ENCODE peak calls at places on chromosomes 2 and 18, in five cellular contexts. M, V, O, W and X are unnamed samples.

GRCh38 chr2:98883780-98884211 is 52.2 kb downstream of the CRACDL start:
- DNase-seq in M (no peak), V (no peak), O (no peak), W (no peak), X (no peak)

GRCh38 chr18:47254341-47254939 is 3.0 kb upstream of the SKOR2 start:
- DNase-seq in M (peak), V (peak), O (no peak), W (peak), X (peak)

GRCh38 chr2:46888421-46888952 is 27.1 kb downstream of the MCFD2 start:
- DNase-seq in M (no peak), V (no peak), O (no peak), W (no peak), X (no peak)

GRCh38 chr2:165120740-165121467 is 82.9 kb downstream of the SCN3A start:
- DNase-seq in M (no peak), V (no peak), O (no peak), W (no peak), X (no peak)

GRCh38 chr2:3628800-3629199 is 29.2 kb upstream of the ALLC start:
- DNase-seq in M (no peak), V (peak), O (no peak), W (no peak), X (peak)

GRCh38 chr18:57062841-57063240 is 84.0 kb upstream of the BOD1L2 start:
- DNase-seq in M (no peak), V (no peak), O (no peak), W (no peak), X (no peak)

GRCh38 chr18:74598350-74599001 is 806 bp downstream of the ZNF407 start:
- DNase-seq in M (peak), V (peak), O (no peak), W (peak), X (peak)

GRCh38 chr2:218883491-218884490 is 3.1 kb downstream of the WNT10A start:
- DNase-seq in M (no peak), V (no peak), O (no peak), W (no peak), X (no peak)

GRCh38 chr2:15158117-15158516 is 403.0 kb downstream of the NBAS start:
- DNase-seq in M (no peak), V (no peak), O (no peak), W (no peak), X (no peak)

GRCh38 chr18:5417342-5417741 is 121.8 kb upstream of the ZBTB14 start:
- DNase-seq in M (no peak), V (peak), O (no peak), W (peak), X (peak)

GRCh38 chr2:144325086-144325485 is 194.8 kb downstream of the ZEB2 start:
- DNase-seq in M (peak), V (no peak), O (no peak), W (no peak), X (peak)

GRCh38 chr18:50748243-50749229 is 71.3 kb downstream of the MRO start:
- DNase-seq in M (no peak), V (no peak), O (no peak), W (no peak), X (peak)

GRCh38 chr2:233830111-233830760 is 24.1 kb downstream of the HJURP start:
- DNase-seq in M (no peak), V (no peak), O (no peak), W (no peak), X (no peak)

GRCh38 chr18:22734812-22735627 is 198.1 kb upstream of the RBBP8 start:
- DNase-seq in M (no peak), V (peak), O (peak), W (peak), X (peak)

GRCh38 chr2:39851691-39852110 is 72.6 kb upstream of the THUMPD2 start:
- DNase-seq in M (peak), V (peak), O (peak), W (peak), X (peak)

GRCh38 chr18:24086082-24086481 is 52.8 kb upstream of the CABYR start:
- DNase-seq in M (peak), V (no peak), O (no peak), W (no peak), X (no peak)

GRCh38 chr2:157875720-157876065 is 437 bp downstream of the ACVR1 start:
- DNase-seq in M (peak), V (no peak), O (no peak), W (no peak), X (peak)

GRCh38 chr2:100752628-100753333 is 67.2 kb upstream of the NPAS2 start:
- DNase-seq in M (peak), V (peak), O (peak), W (peak), X (peak)

GRCh38 chr2:174979996-174980395 is 25.2 kb downstream of the CHN1 start:
- DNase-seq in M (no peak), V (peak), O (no peak), W (no peak), X (no peak)

GRCh38 chr2:209367091-209367747 is 56.6 kb upstream of the MAP2 start:
- DNase-seq in M (peak), V (no peak), O (no peak), W (peak), X (peak)

GRCh38 chr18:74994502-74995403 is 214.2 kb downstream of the PTGR3 start:
- DNase-seq in M (peak), V (peak), O (no peak), W (no peak), X (peak)

GRCh38 chr2:224892574-224893204 is 149.6 kb downstream of the DOCK10 start:
- DNase-seq in M (no peak), V (no peak), O (no peak), W (no peak), X (no peak)

GRCh38 chr2:144596074-144596871 is 76.4 kb upstream of the ZEB2 start:
- DNase-seq in M (peak), V (peak), O (no peak), W (peak), X (peak)

GRCh38 chr2:142254057-142254456 is 123.2 kb upstream of the LRP1B start:
- DNase-seq in M (no peak), V (no peak), O (no peak), W (no peak), X (no peak)

GRCh38 chr2:135169900-135170753 is 118.0 kb downstream of the RAB3GAP1 start:
- DNase-seq in M (no peak), V (no peak), O (no peak), W (no peak), X (no peak)

GRCh38 chr18:69968073-69968472 is 20.4 kb upstream of the CD226 start:
- DNase-seq in M (no peak), V (no peak), O (no peak), W (no peak), X (no peak)

GRCh38 chr2:172556284-172557033 is 569 bp downstream of the PDK1 start:
- DNase-seq in M (peak), V (peak), O (peak), W (peak), X (peak)

GRCh38 chr18:63253018-63253417 is 66.6 kb downstream of the BCL2 start:
- DNase-seq in M (no peak), V (no peak), O (no peak), W (no peak), X (no peak)

GRCh38 chr2:216943109-216943508 is 83.2 kb upstream of the TNP1 start:
- DNase-seq in M (no peak), V (no peak), O (no peak), W (no peak), X (no peak)

GRCh38 chr2:176213406-176213805 is 24.9 kb downstream of the HOXD1 start:
- DNase-seq in M (no peak), V (no peak), O (no peak), W (no peak), X (no peak)

GRCh38 chr2:17262854-17263253 is 255.4 kb downstream of the RAD51AP2 start:
- DNase-seq in M (no peak), V (no peak), O (no peak), W (no peak), X (no peak)

GRCh38 chr2:113240915-113241911 is 37.5 kb downstream of the PAX8 start:
- DNase-seq in M (peak), V (peak), O (peak), W (peak), X (peak)

GRCh38 chr2:42328148-42328833 is 32.7 kb downstream of the COX7A2L start:
- DNase-seq in M (peak), V (peak), O (peak), W (peak), X (peak)

GRCh38 chr18:78998350-78999055 is 18.9 kb downstream of the SALL3 start:
- DNase-seq in M (peak), V (no peak), O (no peak), W (no peak), X (no peak)

GRCh38 chr18:76384861-76385680 is 110.0 kb downstream of the ZNF516 start:
- DNase-seq in M (no peak), V (no peak), O (no peak), W (no peak), X (no peak)

GRCh38 chr2:98509542-98510321 is 65.1 kb downstream of the INPP4A start:
- DNase-seq in M (no peak), V (no peak), O (no peak), W (no peak), X (no peak)

DNA sequence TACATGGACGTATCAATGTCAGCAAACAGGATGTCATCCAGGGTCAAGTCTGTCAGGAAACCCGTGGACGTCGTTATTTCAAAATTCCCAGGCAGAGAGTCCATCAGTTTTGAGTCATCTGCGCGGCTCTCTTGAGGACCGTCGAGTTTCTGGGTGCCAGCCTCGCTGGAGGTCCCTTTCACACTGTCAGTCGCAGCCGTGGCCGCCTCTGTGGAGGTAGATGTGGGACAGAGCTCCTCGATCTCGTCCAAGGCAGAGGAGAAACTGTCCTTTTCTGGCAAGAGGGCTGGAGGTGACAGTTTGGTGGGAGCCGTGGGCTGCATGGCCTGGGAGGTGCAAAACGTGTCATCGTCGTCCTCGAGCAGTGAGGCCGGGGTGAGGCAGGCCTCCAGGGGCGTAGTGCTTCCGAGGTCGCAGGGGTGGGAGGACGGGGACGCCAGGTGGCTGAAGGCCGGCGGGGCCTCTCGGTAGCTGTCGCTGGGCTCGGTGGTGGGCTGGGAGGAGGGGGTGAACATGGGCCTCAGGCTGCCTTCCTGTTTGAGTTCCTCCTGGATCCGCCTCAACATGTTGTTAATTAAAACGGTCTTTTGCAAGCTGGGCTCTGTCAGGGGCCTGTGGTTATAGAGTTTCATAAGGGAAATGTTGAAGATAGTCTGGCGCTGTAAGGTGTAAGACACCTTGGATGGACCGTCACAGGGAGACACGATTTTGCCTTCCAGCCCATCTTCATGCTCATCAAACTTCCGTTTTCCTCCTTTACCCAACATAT is 17.4 kb downstream of the SERTAD2 start:
- DNase-seq in M (no peak), V (no peak), O (no peak), W (no peak), X (no peak)
- H3K4me3 ChIP-seq in M (no peak), V (no peak), O (no peak), W (no peak), X (no peak)

GRCh38 chr2:118065927-118066326 is 22.3 kb upstream of the INSIG2 start:
- DNase-seq in M (no peak), V (no peak), O (no peak), W (no peak), X (no peak)
- H3K4me3 ChIP-seq in M (no peak), V (no peak), O (no peak), W (no peak), X (no peak)

GRCh38 chr2:227406177-227407031 is 18.7 kb upstream of the SCYGR1 start:
- DNase-seq in M (peak), V (peak), O (peak), W (peak), X (peak)
- H3K4me3 ChIP-seq in M (no peak), V (no peak), O (no peak), W (no peak), X (no peak)

DNA sequence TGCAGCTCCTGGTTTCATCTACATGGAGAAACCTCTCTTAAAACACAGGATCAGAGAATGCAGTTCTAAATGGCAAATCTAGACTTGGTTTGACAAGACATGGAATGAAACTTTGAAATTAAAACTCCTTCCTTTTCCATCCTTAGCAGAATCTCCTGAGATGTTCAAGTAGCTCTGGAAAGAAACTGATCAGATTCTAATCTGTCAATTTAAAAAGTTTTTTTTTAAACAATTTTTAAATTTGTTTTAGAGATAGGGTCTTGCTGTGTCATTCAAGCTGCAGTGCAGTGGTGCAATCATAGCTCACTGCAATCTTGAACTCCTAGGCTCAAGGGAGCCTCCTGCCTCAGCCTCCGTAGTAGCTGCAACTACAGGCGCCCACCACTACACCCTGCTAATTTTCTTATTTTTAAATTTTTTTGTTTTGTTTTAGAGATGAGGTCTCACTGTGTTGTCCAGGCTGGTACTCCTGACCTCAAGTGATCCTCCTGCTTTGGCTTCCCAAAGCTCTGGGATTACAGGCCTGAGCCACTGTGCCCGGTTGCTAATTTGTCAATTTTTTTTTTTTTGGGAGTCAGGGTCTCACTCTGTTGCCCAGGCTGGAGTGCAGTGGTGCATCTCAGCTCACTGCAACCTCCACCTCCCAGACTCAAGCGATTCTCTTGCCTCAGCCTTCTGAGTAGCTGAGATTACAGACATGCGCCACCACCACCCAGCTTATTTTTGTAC is 216.7 kb downstream of the TGIF1 start:
- DNase-seq in M (no peak), V (no peak), O (no peak), W (no peak), X (no peak)
- H3K4me3 ChIP-seq in M (no peak), V (no peak), O (no peak), W (no peak), X (no peak)

GRCh38 chr2:191402966-191403565 is 157.9 kb downstream of the MYO1B start:
- DNase-seq in M (no peak), V (no peak), O (no peak), W (no peak), X (no peak)

GRCh38 chr2:191404568-191404991 is 159.4 kb downstream of the MYO1B start:
- DNase-seq in M (peak), V (peak), O (no peak), W (peak), X (peak)

GRCh38 chr2:191396794-191397193 is 151.6 kb downstream of the MYO1B start:
- DNase-seq in M (no peak), V (no peak), O (no peak), W (no peak), X (no peak)

DNA sequence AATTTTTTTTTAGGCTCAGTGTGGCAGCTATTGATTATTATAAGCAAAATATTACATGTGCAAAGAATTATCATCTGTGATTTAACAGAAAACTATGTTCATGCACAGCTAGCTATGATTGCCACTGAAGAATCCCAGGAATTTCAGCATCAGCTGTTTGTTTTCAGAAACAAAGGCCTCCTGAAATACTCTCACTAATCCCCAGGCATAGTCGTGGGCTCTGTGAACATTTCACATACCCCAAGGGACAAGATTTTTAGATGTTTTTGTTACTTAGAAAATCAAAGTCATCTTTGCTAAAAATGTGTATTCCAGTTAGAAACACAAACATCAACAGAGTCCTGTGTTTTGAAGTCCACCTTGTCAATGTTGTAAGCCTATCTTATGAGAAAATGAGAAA is 156.1 kb downstream of the MYO1B start:
- DNase-seq in M (peak), V (peak), O (peak), W (peak), X (peak)
- H3K4me3 ChIP-seq in M (no peak), V (no peak), O (no peak), W (no peak), X (no peak)

GRCh38 chr2:201777869-201778268 is 2.9 kb downstream of the ALS2 start:
- DNase-seq in M (no peak), V (no peak), O (no peak), W (no peak), X (no peak)
- H3K4me3 ChIP-seq in M (no peak), V (no peak), O (no peak), W (no peak), X (no peak)

GRCh38 chr2:12720752-12721151 is 4.0 kb downstream of the TRIB2 start:
- DNase-seq in M (no peak), V (no peak), O (no peak), W (no peak), X (no peak)

GRCh38 chr2:12722445-12723316 is 5.9 kb downstream of the TRIB2 start:
- DNase-seq in M (no peak), V (no peak), O (no peak), W (no peak), X (peak)

GRCh38 chr2:12723741-12724463 is 7.2 kb downstream of the TRIB2 start:
- DNase-seq in M (no peak), V (no peak), O (no peak), W (no peak), X (no peak)

GRCh38 chr2:12720181-12720580 is 3.4 kb downstream of the TRIB2 start:
- DNase-seq in M (peak), V (peak), O (no peak), W (peak), X (peak)

DNA sequence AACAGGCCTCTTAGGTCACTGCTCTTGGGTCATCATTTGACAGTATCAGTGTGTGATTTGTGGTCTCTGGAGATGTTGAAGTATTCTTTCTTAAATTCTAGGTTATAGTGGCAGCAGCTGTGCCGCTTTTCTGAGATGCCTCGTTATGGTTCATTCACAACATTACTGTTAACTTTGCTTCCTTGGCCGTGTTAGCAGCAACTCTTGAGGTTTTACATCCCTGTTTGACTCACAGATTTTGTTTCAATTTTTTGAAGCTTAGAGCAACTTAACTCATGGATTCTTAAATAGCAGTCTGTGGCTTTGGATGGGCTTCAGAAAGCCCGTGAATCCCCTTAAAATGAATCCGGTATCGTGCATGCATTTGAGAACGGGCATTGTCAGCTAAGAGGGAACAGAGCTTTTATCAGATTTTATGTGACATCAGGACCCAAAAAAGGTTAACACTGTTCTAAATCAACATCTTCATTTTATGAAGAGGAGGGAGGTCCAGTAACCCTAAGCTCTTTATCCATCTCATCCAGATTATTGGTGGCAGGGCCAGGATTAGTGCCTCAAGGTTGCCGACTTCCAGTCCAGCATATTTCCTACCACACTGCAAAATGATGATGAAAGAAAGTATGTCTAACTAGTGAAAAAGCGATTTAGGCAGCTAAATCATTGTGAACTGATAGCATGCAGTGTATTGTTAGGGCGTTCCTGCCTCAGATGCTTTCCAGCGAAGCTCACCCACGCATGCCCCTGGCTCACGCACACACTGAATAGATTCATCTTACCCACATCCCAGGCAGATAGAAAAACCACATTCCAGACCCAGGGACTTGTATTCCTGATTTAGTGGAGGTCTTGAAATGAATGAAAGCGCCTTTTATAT is 5.1 kb downstream of the TRIB2 start:
- DNase-seq in M (peak), V (peak), O (peak), W (peak), X (peak)
- H3K4me3 ChIP-seq in M (peak), V (peak), O (peak), W (peak), X (peak)

GRCh38 chr2:637406-637776 is 39.8 kb downstream of the TMEM18 start:
- DNase-seq in M (no peak), V (no peak), O (no peak), W (no peak), X (no peak)

GRCh38 chr2:639703-640102 is 37.5 kb downstream of the TMEM18 start:
- DNase-seq in M (no peak), V (no peak), O (no peak), W (no peak), X (no peak)

GRCh38 chr2:636151-636621 is 41.0 kb downstream of the TMEM18 start:
- DNase-seq in M (no peak), V (no peak), O (no peak), W (no peak), X (no peak)

GRCh38 chr2:636649-637405 is 40.4 kb downstream of the TMEM18 start:
- DNase-seq in M (peak), V (peak), O (no peak), W (peak), X (peak)

DNA sequence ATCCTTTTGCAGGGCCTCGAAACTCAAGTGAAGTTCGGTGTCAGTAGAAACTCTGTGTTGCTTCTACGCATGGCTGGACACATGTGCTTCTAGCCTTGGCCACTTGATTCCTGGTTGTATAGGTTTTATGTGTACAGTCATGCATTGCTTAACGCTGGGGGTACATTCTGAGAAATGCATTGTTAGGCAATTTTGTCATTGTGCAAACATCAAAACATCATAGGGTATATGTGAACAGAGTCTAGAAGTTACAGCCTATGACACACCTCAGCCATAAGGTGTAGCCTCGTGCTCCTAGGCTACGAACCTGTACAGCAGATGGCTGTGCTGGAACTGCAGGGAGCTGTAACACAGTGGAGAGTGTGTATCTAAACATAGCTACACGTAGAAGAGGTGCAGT is 39.4 kb downstream of the TMEM18 start:
- DNase-seq in M (no peak), V (no peak), O (no peak), W (no peak), X (no peak)
- H3K4me3 ChIP-seq in M (no peak), V (no peak), O (no peak), W (no peak), X (no peak)